ENCODE peak calls at places on chromosome 18, in ten cellular contexts. One of them, this sample, is unnamed.

GRCh38 chr18:74288730-74289129 is 3.0 kb downstream of the CYB5A start:
- DNase-seq in LNCaP clone FGC: no peak
- DNase-seq in tibial artery: no peak
- DNase-seq in upper lobe of right lung: no peak
- DNase-seq in neural progenitor cell: no peak
- DNase-seq in A549: no peak
- DNase-seq in GM12865: no peak
- DNase-seq in left ventricle myocardium inferior: no peak
- DNase-seq in MM.1S: no peak
- DNase-seq in transverse colon: no peak
- DNase-seq in this sample: no peak

GRCh38 chr18:61908661-61909060 is 15.9 kb upstream of the RNF152 start:
- DNase-seq in LNCaP clone FGC: no peak
- DNase-seq in tibial artery: no peak
- DNase-seq in upper lobe of right lung: no peak
- DNase-seq in neural progenitor cell: no peak
- DNase-seq in A549: no peak
- DNase-seq in GM12865: no peak
- DNase-seq in left ventricle myocardium inferior: no peak
- DNase-seq in MM.1S: no peak
- DNase-seq in transverse colon: no peak
- DNase-seq in this sample: no peak

GRCh38 chr18:62778976-62779869 is 63.9 kb downstream of the PHLPP1 start:
- DNase-seq in LNCaP clone FGC: no peak
- DNase-seq in tibial artery: no peak
- DNase-seq in upper lobe of right lung: no peak
- DNase-seq in neural progenitor cell: peak
- DNase-seq in A549: no peak
- DNase-seq in GM12865: no peak
- DNase-seq in left ventricle myocardium inferior: no peak
- DNase-seq in MM.1S: no peak
- DNase-seq in transverse colon: no peak
- DNase-seq in this sample: no peak

GRCh38 chr18:25164837-25165791 is 186.9 kb downstream of the ZNF521 start:
- DNase-seq in LNCaP clone FGC: no peak
- DNase-seq in tibial artery: no peak
- DNase-seq in upper lobe of right lung: no peak
- DNase-seq in neural progenitor cell: no peak
- DNase-seq in A549: no peak
- DNase-seq in GM12865: peak
- DNase-seq in left ventricle myocardium inferior: peak
- DNase-seq in MM.1S: peak
- DNase-seq in transverse colon: no peak
- DNase-seq in this sample: peak

GRCh38 chr18:46481048-46481846 is 175.8 kb downstream of the LOXHD1 start:
- DNase-seq in LNCaP clone FGC: no peak
- DNase-seq in tibial artery: no peak
- DNase-seq in upper lobe of right lung: no peak
- DNase-seq in neural progenitor cell: peak
- DNase-seq in A549: peak
- DNase-seq in GM12865: peak
- DNase-seq in left ventricle myocardium inferior: peak
- DNase-seq in MM.1S: peak
- DNase-seq in transverse colon: peak
- DNase-seq in this sample: no peak

GRCh38 chr18:49814147-49814499 is 790 bp upstream of the ACAA2 start:
- DNase-seq in LNCaP clone FGC: no peak
- DNase-seq in tibial artery: peak
- DNase-seq in upper lobe of right lung: peak
- DNase-seq in neural progenitor cell: peak
- DNase-seq in A549: peak
- DNase-seq in GM12865: no peak
- DNase-seq in left ventricle myocardium inferior: peak
- DNase-seq in MM.1S: peak
- DNase-seq in transverse colon: peak
- DNase-seq in this sample: no peak

GRCh38 chr18:47772374-47773248 is 157.8 kb downstream of the SMAD2 start:
- DNase-seq in LNCaP clone FGC: peak
- DNase-seq in tibial artery: no peak
- DNase-seq in upper lobe of right lung: peak
- DNase-seq in neural progenitor cell: peak
- DNase-seq in A549: peak
- DNase-seq in GM12865: peak
- DNase-seq in left ventricle myocardium inferior: peak
- DNase-seq in MM.1S: peak
- DNase-seq in transverse colon: peak
- DNase-seq in this sample: no peak

GRCh38 chr18:22348521-22349316 is 69.0 kb downstream of the CTAGE1 start:
- DNase-seq in LNCaP clone FGC: no peak
- DNase-seq in tibial artery: peak
- DNase-seq in upper lobe of right lung: peak
- DNase-seq in neural progenitor cell: peak
- DNase-seq in A549: no peak
- DNase-seq in GM12865: no peak
- DNase-seq in left ventricle myocardium inferior: peak
- DNase-seq in MM.1S: no peak
- DNase-seq in transverse colon: peak
- DNase-seq in this sample: no peak

GRCh38 chr18:54330768-54331548 is 26.7 kb downstream of the STARD6 start:
- DNase-seq in LNCaP clone FGC: no peak
- DNase-seq in tibial artery: no peak
- DNase-seq in upper lobe of right lung: no peak
- DNase-seq in neural progenitor cell: no peak
- DNase-seq in A549: no peak
- DNase-seq in GM12865: no peak
- DNase-seq in left ventricle myocardium inferior: no peak
- DNase-seq in MM.1S: no peak
- DNase-seq in transverse colon: no peak
- DNase-seq in this sample: no peak

GRCh38 chr18:65983750-65984149 is 232.9 kb downstream of the CDH7 start:
- DNase-seq in LNCaP clone FGC: no peak
- DNase-seq in tibial artery: no peak
- DNase-seq in upper lobe of right lung: no peak
- DNase-seq in neural progenitor cell: peak
- DNase-seq in A549: no peak
- DNase-seq in GM12865: no peak
- DNase-seq in left ventricle myocardium inferior: no peak
- DNase-seq in MM.1S: peak
- DNase-seq in transverse colon: no peak
- DNase-seq in this sample: no peak

GRCh38 chr18:63451774-63452173 is 25.0 kb upstream of the SERPINB5 start:
- DNase-seq in LNCaP clone FGC: no peak
- DNase-seq in tibial artery: peak
- DNase-seq in upper lobe of right lung: no peak
- DNase-seq in neural progenitor cell: no peak
- DNase-seq in A549: no peak
- DNase-seq in GM12865: no peak
- DNase-seq in left ventricle myocardium inferior: no peak
- DNase-seq in MM.1S: no peak
- DNase-seq in transverse colon: peak
- DNase-seq in this sample: no peak

GRCh38 chr18:69400253-69400975 is at the start of gene DOK6:
- DNase-seq in LNCaP clone FGC: no peak
- DNase-seq in tibial artery: peak
- DNase-seq in upper lobe of right lung: peak
- DNase-seq in neural progenitor cell: peak
- DNase-seq in A549: peak
- DNase-seq in GM12865: no peak
- DNase-seq in left ventricle myocardium inferior: peak
- DNase-seq in MM.1S: no peak
- DNase-seq in transverse colon: no peak
- DNase-seq in this sample: peak

GRCh38 chr18:57447154-57447621 is 12.0 kb downstream of the ONECUT2 start:
- DNase-seq in LNCaP clone FGC: no peak
- DNase-seq in tibial artery: no peak
- DNase-seq in upper lobe of right lung: no peak
- DNase-seq in neural progenitor cell: peak
- DNase-seq in A549: no peak
- DNase-seq in GM12865: no peak
- DNase-seq in left ventricle myocardium inferior: no peak
- DNase-seq in MM.1S: peak
- DNase-seq in transverse colon: no peak
- DNase-seq in this sample: no peak

GRCh38 chr18:57443716-57444115 is 8.5 kb downstream of the ONECUT2 start:
- DNase-seq in LNCaP clone FGC: no peak
- DNase-seq in tibial artery: no peak
- DNase-seq in upper lobe of right lung: no peak
- DNase-seq in neural progenitor cell: no peak
- DNase-seq in A549: no peak
- DNase-seq in GM12865: no peak
- DNase-seq in left ventricle myocardium inferior: no peak
- DNase-seq in MM.1S: no peak
- DNase-seq in transverse colon: no peak
- DNase-seq in this sample: no peak

GRCh38 chr18:57444301-57444759 is 9.2 kb downstream of the ONECUT2 start:
- DNase-seq in LNCaP clone FGC: no peak
- DNase-seq in tibial artery: no peak
- DNase-seq in upper lobe of right lung: no peak
- DNase-seq in neural progenitor cell: peak
- DNase-seq in A549: no peak
- DNase-seq in GM12865: no peak
- DNase-seq in left ventricle myocardium inferior: no peak
- DNase-seq in MM.1S: no peak
- DNase-seq in transverse colon: no peak
- DNase-seq in this sample: no peak

GRCh38 chr18:57445488-57446319 is 10.5 kb downstream of the ONECUT2 start:
- DNase-seq in LNCaP clone FGC: peak
- DNase-seq in tibial artery: no peak
- DNase-seq in upper lobe of right lung: no peak
- DNase-seq in neural progenitor cell: peak
- DNase-seq in A549: no peak
- DNase-seq in GM12865: no peak
- DNase-seq in left ventricle myocardium inferior: no peak
- DNase-seq in MM.1S: no peak
- DNase-seq in transverse colon: no peak
- DNase-seq in this sample: no peak

GRCh38 chr18:57446322-57446721 is 11.1 kb downstream of the ONECUT2 start:
- DNase-seq in LNCaP clone FGC: no peak
- DNase-seq in tibial artery: no peak
- DNase-seq in upper lobe of right lung: no peak
- DNase-seq in neural progenitor cell: peak
- DNase-seq in A549: peak
- DNase-seq in GM12865: peak
- DNase-seq in left ventricle myocardium inferior: no peak
- DNase-seq in MM.1S: peak
- DNase-seq in transverse colon: no peak
- DNase-seq in this sample: no peak
- TF ChIP-seq CTCF in LNCaP clone FGC: peak
- TF ChIP-seq CTCF in tibial artery: no peak
- TF ChIP-seq CTCF in upper lobe of right lung: peak
- TF ChIP-seq CTCF in neural progenitor cell: peak
- TF ChIP-seq CTCF in A549: peak
- TF ChIP-seq CTCF in GM12865: peak
- TF ChIP-seq CTCF in left ventricle myocardium inferior: peak
- TF ChIP-seq CTCF in MM.1S: peak
- TF ChIP-seq CTCF in transverse colon: peak
- TF ChIP-seq CTCF in this sample: peak

GRCh38 chr18:58287626-58288289 is 243.7 kb downstream of the NEDD4L start:
- DNase-seq in LNCaP clone FGC: no peak
- DNase-seq in tibial artery: no peak
- DNase-seq in upper lobe of right lung: no peak
- DNase-seq in neural progenitor cell: peak
- DNase-seq in A549: no peak
- DNase-seq in GM12865: no peak
- DNase-seq in left ventricle myocardium inferior: no peak
- DNase-seq in MM.1S: no peak
- DNase-seq in transverse colon: peak
- DNase-seq in this sample: no peak
- H3K4me3 ChIP-seq in LNCaP clone FGC: no peak
- H3K4me3 ChIP-seq in tibial artery: no peak
- H3K4me3 ChIP-seq in upper lobe of right lung: no peak
- H3K4me3 ChIP-seq in neural progenitor cell: no peak
- H3K4me3 ChIP-seq in A549: no peak
- H3K4me3 ChIP-seq in GM12865: no peak
- H3K4me3 ChIP-seq in left ventricle myocardium inferior: peak
- H3K4me3 ChIP-seq in MM.1S: no peak
- H3K4me3 ChIP-seq in transverse colon: no peak
- H3K4me3 ChIP-seq in this sample: no peak

DNA sequence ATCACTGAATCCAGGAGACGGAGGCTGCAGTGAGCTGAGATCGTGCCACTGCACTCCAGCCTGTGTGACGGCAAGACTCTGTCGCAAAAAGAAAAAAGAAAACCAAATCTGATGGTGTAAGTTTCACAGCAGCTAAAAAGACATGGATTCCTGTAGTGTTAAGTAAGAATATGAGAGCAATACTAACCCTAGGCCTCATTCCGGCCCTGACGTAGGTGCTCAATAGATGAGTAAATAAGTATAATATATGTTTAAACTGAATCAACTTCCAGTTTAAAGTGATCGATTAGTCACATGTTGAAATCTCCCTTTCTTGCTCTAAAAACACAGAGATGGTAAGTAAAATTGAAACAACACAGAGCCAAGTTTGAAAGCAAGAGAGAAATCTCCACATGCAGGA is 8.0 kb downstream of the ME2 start:
- DNase-seq in LNCaP clone FGC: no peak
- DNase-seq in tibial artery: no peak
- DNase-seq in upper lobe of right lung: no peak
- DNase-seq in neural progenitor cell: no peak
- DNase-seq in A549: no peak
- DNase-seq in GM12865: no peak
- DNase-seq in left ventricle myocardium inferior: no peak
- DNase-seq in MM.1S: no peak
- DNase-seq in transverse colon: no peak
- DNase-seq in this sample: no peak
- TF ChIP-seq CTCF in LNCaP clone FGC: no peak
- TF ChIP-seq CTCF in tibial artery: no peak
- TF ChIP-seq CTCF in upper lobe of right lung: no peak
- TF ChIP-seq CTCF in neural progenitor cell: no peak
- TF ChIP-seq CTCF in A549: no peak
- TF ChIP-seq CTCF in GM12865: no peak
- TF ChIP-seq CTCF in left ventricle myocardium inferior: no peak
- TF ChIP-seq CTCF in MM.1S: no peak
- TF ChIP-seq CTCF in transverse colon: no peak
- TF ChIP-seq CTCF in this sample: no peak

GRCh38 chr18:76463872-76464271 is 31.2 kb downstream of the ZNF516 start:
- DNase-seq in LNCaP clone FGC: no peak
- DNase-seq in tibial artery: no peak
- DNase-seq in upper lobe of right lung: no peak
- DNase-seq in neural progenitor cell: no peak
- DNase-seq in A549: no peak
- DNase-seq in GM12865: no peak
- DNase-seq in left ventricle myocardium inferior: no peak
- DNase-seq in MM.1S: no peak
- DNase-seq in transverse colon: no peak
- DNase-seq in this sample: no peak
- H3K4me3 ChIP-seq in LNCaP clone FGC: no peak
- H3K4me3 ChIP-seq in tibial artery: no peak
- H3K4me3 ChIP-seq in upper lobe of right lung: no peak
- H3K4me3 ChIP-seq in neural progenitor cell: no peak
- H3K4me3 ChIP-seq in A549: no peak
- H3K4me3 ChIP-seq in GM12865: no peak
- H3K4me3 ChIP-seq in left ventricle myocardium inferior: no peak
- H3K4me3 ChIP-seq in MM.1S: no peak
- H3K4me3 ChIP-seq in transverse colon: no peak
- H3K4me3 ChIP-seq in this sample: no peak